ENCODE peak calls at places on chromosomes 2 and 18, in six cellular contexts. P, S, K, H, M and G are unnamed samples. For H3K9me3, the result is how much of the 10 kb centered on the place peaks cover.

GRCh38 chr2:225740086-225740485 is 340.6 kb downstream of the NYAP2 start:
- DNase-seq in P (no peak), S (no peak), K (no peak), H (no peak), M (no peak), G (no peak)

GRCh38 chr2:174764281-174765063 is at the start of gene CHRNA1:
- DNase-seq in P (no peak), S (no peak), K (no peak), H (no peak), M (no peak), G (no peak)

GRCh38 chr2:71807969-71808451 is 339.7 kb downstream of the CYP26B1 start:
- DNase-seq in P (no peak), S (peak), K (no peak), H (no peak), M (no peak), G (peak)

GRCh38 chr2:102549027-102549426 is 70.3 kb upstream of the SLC9A2 start:
- DNase-seq in P (no peak), S (no peak), K (no peak), H (no peak), M (no peak), G (no peak)

GRCh38 chr18:76274470-76275289 is 220.4 kb downstream of the ZNF516 start:
- DNase-seq in P (no peak), S (no peak), K (peak), H (no peak), M (no peak), G (no peak)

GRCh38 chr2:10890706-10891270 is 20.9 kb upstream of the KCNF1 start:
- DNase-seq in P (no peak), S (no peak), K (no peak), H (no peak), M (no peak), G (no peak)

GRCh38 chr2:27807476-27807875 is 36.0 kb downstream of the MRPL33 start:
- DNase-seq in P (no peak), S (peak), K (no peak), H (peak), M (peak), G (peak)

GRCh38 chr2:2542966-2543555 is 212.0 kb upstream of the MYT1L start:
- DNase-seq in P (no peak), S (no peak), K (no peak), H (no peak), M (no peak), G (no peak)

GRCh38 chr2:52423111-52423510 is 1344.5 kb upstream of the CHAC2 start:
- DNase-seq in P (no peak), S (no peak), K (no peak), H (no peak), M (no peak), G (no peak)

GRCh38 chr2:36530983-36531354 is 67.0 kb downstream of the FEZ2 start:
- DNase-seq in P (no peak), S (no peak), K (no peak), H (no peak), M (no peak), G (no peak)

GRCh38 chr18:69250305-69251151 is 150.2 kb upstream of the DOK6 start:
- DNase-seq in P (no peak), S (no peak), K (no peak), H (no peak), M (no peak), G (no peak)

GRCh38 chr2:217756375-217757107 is 246.3 kb downstream of the TNS1 start:
- DNase-seq in P (no peak), S (peak), K (peak), H (peak), M (peak), G (peak)

GRCh38 chr2:180334514-180334913 is 327.4 kb upstream of the CWC22 start:
- DNase-seq in P (no peak), S (no peak), K (no peak), H (no peak), M (no peak), G (no peak)

GRCh38 chr2:112542974-112543760 is 902 bp downstream of the POLR1B start:
- DNase-seq in P (no peak), S (no peak), K (no peak), H (no peak), M (no peak), G (no peak)

GRCh38 chr2:71001592-71002570 is 7.2 kb upstream of the TEX261 start:
- DNase-seq in P (no peak), S (peak), K (no peak), H (no peak), M (no peak), G (no peak)

GRCh38 chr2:189337648-189338047 is 103.6 kb upstream of the WDR75 start:
- DNase-seq in P (no peak), S (no peak), K (no peak), H (no peak), M (no peak), G (no peak)

GRCh38 chr2:181396575-181397062 is 60.6 kb upstream of the ITGA4 start:
- DNase-seq in P (no peak), S (no peak), K (no peak), H (no peak), M (no peak), G (no peak)

GRCh38 chr2:40244251-40245010 is 207.5 kb downstream of the SLC8A1 start:
- DNase-seq in P (no peak), S (peak), K (no peak), H (peak), M (peak), G (peak)

GRCh38 chr2:153872311-153873061 is 764 bp downstream of the GALNT13 start:
- DNase-seq in P (no peak), S (peak), K (no peak), H (no peak), M (no peak), G (no peak)

GRCh38 chr2:223100061-223100511 is 48.1 kb downstream of the KCNE4 start:
- DNase-seq in P (no peak), S (peak), K (no peak), H (no peak), M (peak), G (no peak)

GRCh38 chr2:128504242-128505149 is 185.8 kb upstream of the HS6ST1 start:
- DNase-seq in P (no peak), S (no peak), K (peak), H (peak), M (no peak), G (peak)

GRCh38 chr18:10244341-10244740 is 210.1 kb upstream of the APCDD1 start:
- DNase-seq in P (no peak), S (no peak), K (no peak), H (peak), M (no peak), G (no peak)

GRCh38 chr2:23492941-23493340 is 108.0 kb downstream of the KLHL29 start:
- DNase-seq in P (no peak), S (no peak), K (no peak), H (no peak), M (no peak), G (no peak)

GRCh38 chr2:69767034-69767433 is 25.1 kb downstream of the ANXA4 start:
- DNase-seq in P (no peak), S (peak), K (no peak), H (no peak), M (no peak), G (no peak)

DNA sequence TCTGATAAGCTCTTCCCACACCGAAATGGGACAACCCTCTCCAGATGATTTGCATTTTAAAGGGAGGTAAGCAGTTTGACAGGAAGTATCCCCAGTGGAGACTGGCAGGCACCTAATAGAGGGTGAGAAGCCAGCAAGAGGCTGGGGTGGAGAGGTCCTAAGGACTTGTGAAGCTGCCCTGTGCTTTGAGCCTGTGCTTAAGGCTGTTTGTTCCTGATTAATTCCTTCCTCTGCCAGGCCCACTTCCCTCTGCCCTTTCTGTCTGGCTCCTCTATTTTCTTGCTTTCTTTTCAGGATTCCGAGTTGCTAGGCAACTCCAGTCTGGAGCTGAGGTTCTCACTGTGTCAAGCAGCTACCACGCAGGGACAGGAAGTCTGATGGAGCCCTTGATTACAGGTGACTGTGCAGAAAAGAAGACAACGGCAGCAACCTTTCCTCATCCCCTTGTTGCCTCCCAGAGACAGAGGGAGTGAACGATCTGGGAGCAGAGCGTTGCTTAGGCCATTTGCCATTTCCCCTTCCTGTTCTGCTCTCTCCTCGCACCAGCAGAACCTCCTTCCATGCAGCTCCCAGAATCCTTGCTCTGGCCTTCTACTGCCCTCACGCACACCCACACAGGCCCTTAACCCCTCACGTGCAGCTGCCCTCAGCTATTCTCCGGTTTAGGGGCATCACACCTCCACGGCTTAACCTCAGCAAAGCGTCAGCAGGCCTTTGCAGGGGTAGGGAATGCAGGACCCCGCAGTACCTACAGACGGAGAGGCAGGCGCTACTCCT is 103.6 kb upstream of the CELF4 start:
- DNase-seq in P (peak), S (no peak), K (peak), H (no peak), M (no peak), G (no peak)
- H3K9me3 ChIP-seq in P (under half), S (under half), K (under half), H (under half), M (under half), G (under half)

DNA sequence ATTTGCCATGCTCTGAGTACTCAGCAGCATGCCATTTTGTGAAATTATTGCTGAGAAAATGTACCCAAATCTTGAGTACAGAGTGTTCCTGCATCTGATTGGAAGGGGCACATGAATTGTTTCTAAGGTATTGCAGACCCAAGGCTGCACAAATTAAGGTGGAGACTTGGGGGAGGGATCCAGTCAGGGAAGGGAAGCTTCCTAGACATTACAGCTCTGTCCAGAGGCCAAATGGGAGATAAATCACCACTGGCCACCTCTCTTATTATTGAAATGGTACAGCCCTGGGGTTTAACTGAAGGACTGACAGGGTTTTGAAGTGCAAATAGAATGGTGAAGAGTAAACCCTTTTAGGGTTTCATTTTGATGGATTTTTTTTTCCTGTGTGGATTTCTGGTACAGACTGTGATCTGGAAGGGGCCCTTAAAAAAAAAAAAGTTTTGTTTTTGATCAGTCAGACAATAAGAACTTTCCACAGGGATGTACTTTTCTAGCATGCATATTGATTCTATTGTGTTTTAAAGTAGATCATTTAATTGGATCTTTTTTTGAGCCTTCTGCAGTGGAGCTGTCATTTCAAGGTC is 119.4 kb downstream of the GREB1L start:
- DNase-seq in P (no peak), S (no peak), K (no peak), H (no peak), M (no peak), G (no peak)
- TF ChIP-seq POLR2A in P (no peak), S (no peak), K (no peak), H (no peak), M (no peak), G (no peak)

GRCh38 chr18:58860747-58861224 is 3.9 kb upstream of the ZNF532 start:
- DNase-seq in P (no peak), S (no peak), K (no peak), H (no peak), M (no peak), G (no peak)

GRCh38 chr18:58858591-58859468 is 5.8 kb upstream of the ZNF532 start:
- DNase-seq in P (no peak), S (no peak), K (no peak), H (no peak), M (peak), G (peak)

GRCh38 chr18:58861853-58862252 is 2.8 kb upstream of the ZNF532 start:
- DNase-seq in P (no peak), S (no peak), K (no peak), H (no peak), M (no peak), G (no peak)

GRCh38 chr18:58861353-58861752 is 3.3 kb upstream of the ZNF532 start:
- DNase-seq in P (no peak), S (no peak), K (no peak), H (no peak), M (no peak), G (no peak)

DNA sequence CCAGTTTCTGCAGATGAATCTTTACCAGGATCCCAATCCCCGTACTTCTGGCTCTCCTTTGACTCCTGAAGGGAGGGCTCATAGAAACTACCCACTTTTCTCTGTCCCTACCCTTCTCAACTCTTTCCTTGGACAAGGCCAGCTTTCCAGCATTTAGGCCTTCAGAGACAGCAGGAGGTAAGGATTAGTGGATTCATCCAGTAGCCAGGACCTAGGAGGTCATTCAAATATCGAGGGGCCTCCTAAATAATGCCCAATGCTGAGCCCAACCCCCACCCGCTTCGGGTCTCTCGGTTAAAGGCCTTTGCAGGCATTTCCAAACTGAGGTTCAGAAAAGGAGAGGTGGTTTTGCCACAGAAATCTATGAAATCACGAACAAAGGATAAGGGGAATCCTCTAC is 4.7 kb upstream of the ZNF532 start:
- DNase-seq in P (no peak), S (no peak), K (no peak), H (no peak), M (no peak), G (no peak)
- H3K4me3 ChIP-seq in P (no peak), S (no peak), K (no peak), H (no peak), M (peak), G (no peak)

GRCh38 chr2:81196383-81196851 is 891.9 kb upstream of the LRRTM1 start:
- DNase-seq in P (no peak), S (no peak), K (no peak), H (no peak), M (no peak), G (no peak)
- H3K9me3 ChIP-seq in P (under half), S (under half), K (under half), H (under half), M (under half), G (under half)

DNA sequence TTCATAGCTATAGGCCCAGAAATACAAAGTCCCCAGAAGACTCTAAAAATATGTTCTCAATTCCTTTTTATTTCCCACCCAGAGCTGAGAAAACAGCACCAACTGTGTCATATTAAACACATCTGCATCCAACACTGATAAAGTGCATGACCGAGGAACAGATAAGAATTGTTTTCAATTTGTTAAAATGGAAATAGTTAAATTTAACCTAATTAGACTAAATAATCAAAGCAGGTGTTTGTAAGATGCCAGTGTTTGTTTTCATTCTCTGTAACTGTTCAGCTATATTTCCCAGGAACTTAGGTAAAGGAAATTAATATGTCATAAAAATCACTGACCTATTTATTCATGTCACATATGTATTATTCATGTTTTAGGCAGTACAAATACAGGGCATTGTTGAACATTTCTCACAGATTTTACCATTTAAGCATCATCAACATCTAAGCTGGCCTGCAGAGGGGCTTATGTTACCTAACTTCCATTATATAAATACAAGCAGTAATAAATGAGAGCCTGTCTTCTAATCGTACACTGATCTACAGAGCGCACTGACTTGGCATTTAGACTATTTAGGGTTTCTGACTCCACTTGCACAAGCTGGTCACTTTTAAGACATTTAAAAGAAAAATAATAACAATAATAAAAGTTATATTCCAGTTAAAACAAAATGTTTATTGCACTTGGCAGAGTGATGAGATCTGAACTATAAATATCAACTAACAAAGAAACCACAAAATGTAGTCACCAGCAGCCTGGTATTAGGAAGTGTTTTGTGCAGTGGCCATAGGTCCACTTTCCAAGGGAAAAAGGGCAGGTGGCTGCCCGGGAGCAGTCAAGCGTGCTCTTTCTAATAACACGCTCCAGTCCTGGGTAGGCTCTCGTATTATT is 86.6 kb upstream of the ZFP36L2 start:
- DNase-seq in P (no peak), S (no peak), K (no peak), H (no peak), M (no peak), G (no peak)
- TF ChIP-seq POLR2A in P (no peak), S (no peak), K (no peak), H (no peak), M (no peak), G (no peak)

GRCh38 chr2:48315847-48316194 is 214.1 kb upstream of the STON1 start:
- DNase-seq in P (no peak), S (no peak), K (no peak), H (no peak), M (no peak), G (peak)

GRCh38 chr2:48316753-48317750 is 212.9 kb upstream of the STON1 start:
- DNase-seq in P (no peak), S (no peak), K (no peak), H (no peak), M (no peak), G (no peak)

GRCh38 chr2:48320747-48321146 is 209.2 kb upstream of the STON1 start:
- DNase-seq in P (no peak), S (no peak), K (no peak), H (no peak), M (no peak), G (no peak)

GRCh38 chr2:48319863-48320262 is 210.1 kb upstream of the STON1 start:
- DNase-seq in P (no peak), S (no peak), K (no peak), H (no peak), M (no peak), G (no peak)

DNA sequence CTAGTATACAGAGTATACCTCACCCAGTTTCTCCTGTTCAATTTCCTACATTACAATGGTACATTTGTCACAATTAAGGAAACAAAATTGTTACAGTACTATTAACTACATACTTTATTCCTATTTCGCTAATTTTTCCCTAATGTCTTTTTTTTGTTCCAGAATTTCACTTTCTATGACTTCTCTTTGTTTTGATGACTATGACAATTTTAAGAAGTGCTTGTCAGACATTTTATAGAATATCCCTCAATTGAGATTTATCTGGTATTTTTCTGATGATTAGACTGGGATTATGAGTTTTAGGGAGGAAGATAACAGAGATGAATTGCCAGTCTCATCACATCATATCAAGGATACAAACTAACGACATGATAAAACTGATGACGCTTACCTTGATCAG is 211.8 kb upstream of the STON1 start:
- DNase-seq in P (no peak), S (no peak), K (no peak), H (no peak), M (no peak), G (no peak)
- H3K4me3 ChIP-seq in P (no peak), S (no peak), K (no peak), H (no peak), M (no peak), G (no peak)